ENCODE peak calls at places on chromosomes 11 and 22, in four cellular contexts. H is HCT116, U is K562, G is HepG2. K is an unnamed sample.

GRCh38 chr11:65116370-65117205 is 913 bp downstream of the ZNHIT2 start:
- DNase-seq in H (no peak), U (no peak), G (no peak), K (peak)

GRCh38 chr11:121441533-121441932 is 10.6 kb upstream of the SORL1 start:
- DNase-seq in H (no peak), U (no peak), G (no peak), K (no peak)

GRCh38 chr11:68142028-68142412 is 20.8 kb upstream of the CHKA start:
- DNase-seq in H (no peak), U (no peak), G (no peak), K (no peak)

GRCh38 chr11:119101759-119102423 is at the start of gene DPAGT1:
- DNase-seq in H (peak), U (peak), G (peak), K (peak)

GRCh38 chr22:20422965-20423635 is 14.5 kb downstream of the SCARF2 start:
- DNase-seq in H (no peak), U (no peak), G (no peak), K (no peak)

GRCh38 chr22:26303475-26303874 is 125.6 kb upstream of the ASPHD2 start:
- DNase-seq in H (no peak), U (no peak), G (peak), K (no peak)

GRCh38 chr22:23204125-23204488 is 23.8 kb downstream of the BCR start:
- DNase-seq in H (no peak), U (no peak), G (no peak), K (no peak)

GRCh38 chr11:117097567-117098268 is 510 bp downstream of the SIK3 start:
- DNase-seq in H (no peak), U (peak), G (no peak), K (no peak)

GRCh38 chr11:114774599-114775365 is 96.5 kb downstream of the NXPE2 start:
- DNase-seq in H (peak), U (peak), G (peak), K (peak)

GRCh38 chr22:50571264-50572175 is 6.7 kb downstream of the CPT1B start:
- DNase-seq in H (no peak), U (no peak), G (no peak), K (no peak)

GRCh38 chr11:128174465-128175101 is 412.8 kb downstream of the ETS1 start:
- DNase-seq in H (no peak), U (no peak), G (no peak), K (no peak)

GRCh38 chr11:117861151-117862018 is 15.1 kb downstream of the FXYD6 start:
- DNase-seq in H (no peak), U (peak), G (no peak), K (peak)

GRCh38 chr22:32409977-32410376 is 2.1 kb downstream of the RTCB start:
- DNase-seq in H (no peak), U (no peak), G (no peak), K (no peak)

GRCh38 chr22:20549232-20549841 is 41.9 kb downstream of the MED15 start:
- DNase-seq in H (no peak), U (no peak), G (no peak), K (no peak)

GRCh38 chr11:121446752-121447156 is 5.4 kb upstream of the SORL1 start:
- DNase-seq in H (no peak), U (no peak), G (peak), K (no peak)

GRCh38 chr11:134119094-134119493 is 50.2 kb downstream of the JAM3 start:
- DNase-seq in H (no peak), U (no peak), G (no peak), K (no peak)

GRCh38 chr22:44448271-44448780 is 49.7 kb downstream of the RTL6 start:
- DNase-seq in H (no peak), U (no peak), G (no peak), K (no peak)

GRCh38 chr11:34787348-34787747 is 128.8 kb downstream of the APIP start:
- DNase-seq in H (no peak), U (no peak), G (no peak), K (no peak)

GRCh38 chr11:529740-530411 is 5.5 kb downstream of the HRAS start:
- DNase-seq in H (no peak), U (no peak), G (no peak), K (peak)

GRCh38 chr11:76626921-76627391 is 43.6 kb downstream of the LRRC32 start:
- DNase-seq in H (no peak), U (no peak), G (no peak), K (no peak)

GRCh38 chr11:46100670-46101069 is 20.6 kb downstream of the PHF21A start:
- DNase-seq in H (no peak), U (no peak), G (no peak), K (no peak)

GRCh38 chr11:73189723-73190556 is 28.1 kb upstream of the P2RY2 start:
- DNase-seq in H (no peak), U (no peak), G (no peak), K (no peak)

GRCh38 chr11:11081786-11082185 is 223.9 kb upstream of the ZBED5 start:
- DNase-seq in H (no peak), U (no peak), G (no peak), K (no peak)

GRCh38 chr11:110564676-110565343 is 135.1 kb downstream of the FDX1 start:
- DNase-seq in H (no peak), U (no peak), G (no peak), K (no peak)

GRCh38 chr22:36369004-36369921 is 18.5 kb downstream of the MYH9 start:
- DNase-seq in H (no peak), U (no peak), G (no peak), K (no peak)

GRCh38 chr11:133977067-133977681 is 20.4 kb upstream of the IGSF9B start:
- DNase-seq in H (no peak), U (no peak), G (no peak), K (no peak)

GRCh38 chr22:31286360-31287255 is 5.7 kb downstream of the PIK3IP1 start:
- DNase-seq in H (no peak), U (no peak), G (no peak), K (no peak)

GRCh38 chr22:42978453-42979103 is 36.4 kb downstream of the PACSIN2 start:
- DNase-seq in H (no peak), U (no peak), G (no peak), K (no peak)

GRCh38 chr22:28629420-28630184 is 50.0 kb downstream of the TTC28 start:
- DNase-seq in H (peak), U (peak), G (peak), K (no peak)

GRCh38 chr11:122085264-122085663 is 30.8 kb downstream of the BLID start:
- DNase-seq in H (no peak), U (no peak), G (no peak), K (no peak)

GRCh38 chr22:49551446-49551845 is 276.2 kb downstream of the BRD1 start:
- DNase-seq in H (no peak), U (no peak), G (no peak), K (no peak)

GRCh38 chr22:30705710-30706651 is 11.3 kb downstream of the OSBP2 start:
- DNase-seq in H (peak), U (no peak), G (peak), K (no peak)

GRCh38 chr22:38694945-38695344 is 5.8 kb downstream of the JOSD1 start:
- DNase-seq in H (no peak), U (no peak), G (no peak), K (no peak)

GRCh38 chr22:38697055-38697980 is 3.4 kb downstream of the JOSD1 start:
- DNase-seq in H (no peak), U (peak), G (peak), K (no peak)

GRCh38 chr22:38699143-38699542 is 1.6 kb downstream of the JOSD1 start:
- DNase-seq in H (no peak), U (no peak), G (no peak), K (no peak)

GRCh38 chr22:38698407-38699094 is 2.2 kb downstream of the JOSD1 start:
- DNase-seq in H (no peak), U (no peak), G (no peak), K (no peak)

GRCh38 chr22:38696606-38697005 is 4.1 kb downstream of the JOSD1 start:
- DNase-seq in H (peak), U (no peak), G (peak), K (no peak)
- TF ChIP-seq SRF in H (no peak), U (no peak), G (no peak), K (no peak)

GRCh38 chr11:61575886-61576516 is 4.9 kb downstream of the SYT7 start:
- DNase-seq in H (no peak), U (no peak), G (no peak), K (no peak)

GRCh38 chr11:61580292-61580888 is 486 bp downstream of the SYT7 start:
- DNase-seq in H (no peak), U (no peak), G (no peak), K (peak)

GRCh38 chr11:61579398-61580291 is 1.2 kb downstream of the SYT7 start:
- DNase-seq in H (no peak), U (no peak), G (no peak), K (peak)

GRCh38 chr11:61578819-61579218 is 2.1 kb downstream of the SYT7 start:
- DNase-seq in H (no peak), U (no peak), G (no peak), K (no peak)

DNA sequence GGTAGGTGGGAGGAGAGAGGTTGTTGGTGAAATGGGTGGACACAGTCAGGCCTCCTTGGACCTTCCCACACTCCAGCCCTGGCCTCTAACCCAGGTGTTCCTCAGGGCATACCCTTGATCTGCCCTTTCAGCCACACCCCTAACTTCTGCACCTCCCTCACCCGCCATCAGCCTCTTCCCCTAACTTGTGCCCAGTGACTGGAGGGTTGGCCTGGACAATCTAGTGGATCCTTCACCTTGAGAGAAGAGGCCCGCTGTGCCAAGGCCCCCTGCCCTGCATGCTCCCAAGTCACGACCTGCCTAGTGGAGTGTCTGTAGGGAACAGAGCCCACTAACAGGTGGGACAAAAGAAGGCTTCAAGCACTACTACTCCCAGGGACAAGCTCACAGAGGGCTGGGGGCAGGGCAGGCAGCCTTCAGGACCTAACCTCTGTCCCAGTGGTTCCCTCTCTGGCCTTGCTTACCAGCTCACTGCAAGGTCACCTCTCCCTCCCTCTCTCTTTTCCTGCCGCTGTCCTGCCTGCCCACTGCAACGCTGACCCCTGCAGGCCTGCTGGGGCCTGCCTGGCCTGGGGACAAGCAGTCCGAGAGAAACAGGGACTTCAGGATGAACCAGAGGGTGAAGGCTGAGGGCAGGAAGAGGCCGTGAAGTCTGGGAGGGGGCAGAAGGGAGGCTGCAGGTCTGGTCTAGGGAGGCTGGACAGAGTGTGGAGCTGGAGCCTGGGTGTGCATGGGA is 3.3 kb downstream of the SYT7 start:
- DNase-seq in H (no peak), U (peak), G (peak), K (peak)
- TF ChIP-seq SRF in H (no peak), U (no peak), G (no peak), K (no peak)

GRCh38 chr22:21936151-21936778 is 16.4 kb downstream of the PPM1F start:
- DNase-seq in H (no peak), U (no peak), G (no peak), K (no peak)
- TF ChIP-seq SRF in H (no peak), U (no peak), G (no peak), K (no peak)

GRCh38 chr11:61911701-61912529 is 5.5 kb downstream of the RAB3IL1 start:
- DNase-seq in H (no peak), U (no peak), G (no peak), K (no peak)
- TF ChIP-seq SRF in H (no peak), U (no peak), G (no peak), K (no peak)

K was measured in H1.